ENCODE peak calls at places on chromosome 9, in ten cellular contexts. One of them, this sample, is unnamed.
A peak's percentile ranks its signal among the peaks of the same experiment; 100 is the strongest.

GRCh38 chr9:113886471-113886870 is 10.4 kb downstream of the ZNF618 start:
- DNase-seq in body of pancreas: no peak
- DNase-seq in heart right ventricle: no peak
- DNase-seq in Calu3: no peak
- DNase-seq in heart left ventricle: no peak
- DNase-seq in T-helper 2 cell treated with Interferon-gamma antibody and Interleukin-4, amounts not matched to agents 5 μg/mL and 100 μg/mL, for 36 hours: no peak
- DNase-seq in frontal cortex: no peak
- DNase-seq in iPS-NIHi11: no peak
- DNase-seq in kidney epithelial cell: no peak
- DNase-seq in neural crest cell: no peak
- DNase-seq in this sample: no peak

GRCh38 chr9:27426717-27427645 is 97.1 kb upstream of the IFNK start:
- DNase-seq in iPS-NIHi11: peak; percentile 32
- DNase-seq in heart right ventricle: no peak
- DNase-seq in neural crest cell: no peak
- DNase-seq in kidney epithelial cell: peak; percentile 89
- DNase-seq in frontal cortex: no peak
- DNase-seq in body of pancreas: no peak
- DNase-seq in heart left ventricle: no peak
- DNase-seq in Calu3: peak; percentile 44
- DNase-seq in T-helper 2 cell treated with Interferon-gamma antibody and Interleukin-4, amounts not matched to agents 5 μg/mL and 100 μg/mL, for 36 hours: no peak
- DNase-seq in this sample: peak; percentile 97

GRCh38 chr9:135330685-135331590 is 148.6 kb upstream of the PPP1R26 start:
- DNase-seq in heart right ventricle: no peak
- DNase-seq in T-helper 2 cell treated with Interferon-gamma antibody and Interleukin-4, amounts not matched to agents 5 μg/mL and 100 μg/mL, for 36 hours: no peak
- DNase-seq in frontal cortex: no peak
- DNase-seq in neural crest cell: peak; percentile 0
- DNase-seq in body of pancreas: peak; percentile 2
- DNase-seq in heart left ventricle: no peak
- DNase-seq in Calu3: no peak
- DNase-seq in kidney epithelial cell: no peak
- DNase-seq in iPS-NIHi11: no peak
- DNase-seq in this sample: no peak

GRCh38 chr9:79581794-79582193 is 10.0 kb downstream of the TLE4 start:
- DNase-seq in neural crest cell: no peak
- DNase-seq in T-helper 2 cell treated with Interferon-gamma antibody and Interleukin-4, amounts not matched to agents 5 μg/mL and 100 μg/mL, for 36 hours: peak; percentile 57
- DNase-seq in body of pancreas: no peak
- DNase-seq in heart left ventricle: no peak
- DNase-seq in heart right ventricle: no peak
- DNase-seq in Calu3: no peak
- DNase-seq in kidney epithelial cell: peak; percentile 59
- DNase-seq in frontal cortex: no peak
- DNase-seq in iPS-NIHi11: no peak
- DNase-seq in this sample: peak; percentile 82

GRCh38 chr9:8868632-8869031 is 1069.1 kb upstream of the DMAC1 start:
- DNase-seq in Calu3: no peak
- DNase-seq in heart right ventricle: no peak
- DNase-seq in frontal cortex: no peak
- DNase-seq in iPS-NIHi11: peak; percentile 14
- DNase-seq in body of pancreas: no peak
- DNase-seq in neural crest cell: no peak
- DNase-seq in T-helper 2 cell treated with Interferon-gamma antibody and Interleukin-4, amounts not matched to agents 5 μg/mL and 100 μg/mL, for 36 hours: no peak
- DNase-seq in heart left ventricle: no peak
- DNase-seq in kidney epithelial cell: peak; percentile 23
- DNase-seq in this sample: no peak

GRCh38 chr9:114016629-114017423 is 61.3 kb downstream of the AMBP start:
- DNase-seq in kidney epithelial cell: no peak
- DNase-seq in heart right ventricle: no peak
- DNase-seq in heart left ventricle: no peak
- DNase-seq in T-helper 2 cell treated with Interferon-gamma antibody and Interleukin-4, amounts not matched to agents 5 μg/mL and 100 μg/mL, for 36 hours: no peak
- DNase-seq in body of pancreas: peak; percentile 6
- DNase-seq in Calu3: no peak
- DNase-seq in iPS-NIHi11: no peak
- DNase-seq in neural crest cell: no peak
- DNase-seq in frontal cortex: no peak
- DNase-seq in this sample: no peak

GRCh38 chr9:112170235-112170634 is 4.9 kb downstream of the SUSD1 start:
- DNase-seq in kidney epithelial cell: no peak
- DNase-seq in heart right ventricle: no peak
- DNase-seq in T-helper 2 cell treated with Interferon-gamma antibody and Interleukin-4, amounts not matched to agents 5 μg/mL and 100 μg/mL, for 36 hours: no peak
- DNase-seq in heart left ventricle: no peak
- DNase-seq in frontal cortex: no peak
- DNase-seq in iPS-NIHi11: peak; percentile 48
- DNase-seq in neural crest cell: no peak
- DNase-seq in body of pancreas: peak; percentile 23
- DNase-seq in Calu3: peak; percentile 75
- DNase-seq in this sample: peak; percentile 93

GRCh38 chr9:75448281-75448680 is 360.0 kb downstream of the OSTF1 start:
- DNase-seq in neural crest cell: no peak
- DNase-seq in heart right ventricle: no peak
- DNase-seq in frontal cortex: no peak
- DNase-seq in Calu3: no peak
- DNase-seq in T-helper 2 cell treated with Interferon-gamma antibody and Interleukin-4, amounts not matched to agents 5 μg/mL and 100 μg/mL, for 36 hours: no peak
- DNase-seq in iPS-NIHi11: no peak
- DNase-seq in body of pancreas: no peak
- DNase-seq in kidney epithelial cell: no peak
- DNase-seq in heart left ventricle: no peak
- DNase-seq in this sample: no peak

GRCh38 chr9:36818965-36819870 is 214.8 kb downstream of the PAX5 start:
- DNase-seq in iPS-NIHi11: peak; percentile 58
- DNase-seq in T-helper 2 cell treated with Interferon-gamma antibody and Interleukin-4, amounts not matched to agents 5 μg/mL and 100 μg/mL, for 36 hours: no peak
- DNase-seq in Calu3: no peak
- DNase-seq in neural crest cell: peak; percentile 40
- DNase-seq in heart left ventricle: no peak
- DNase-seq in heart right ventricle: no peak
- DNase-seq in body of pancreas: no peak
- DNase-seq in frontal cortex: no peak
- DNase-seq in kidney epithelial cell: no peak
- DNase-seq in this sample: no peak

GRCh38 chr9:86513429-86513828 is 159.2 kb upstream of the TUT7 start:
- DNase-seq in iPS-NIHi11: no peak
- DNase-seq in kidney epithelial cell: no peak
- DNase-seq in heart right ventricle: no peak
- DNase-seq in frontal cortex: no peak
- DNase-seq in neural crest cell: no peak
- DNase-seq in Calu3: no peak
- DNase-seq in heart left ventricle: no peak
- DNase-seq in T-helper 2 cell treated with Interferon-gamma antibody and Interleukin-4, amounts not matched to agents 5 μg/mL and 100 μg/mL, for 36 hours: no peak
- DNase-seq in body of pancreas: no peak
- DNase-seq in this sample: no peak

GRCh38 chr9:121658166-121658565 is 6.7 kb downstream of the DAB2IP start:
- DNase-seq in body of pancreas: no peak
- DNase-seq in heart right ventricle: no peak
- DNase-seq in iPS-NIHi11: no peak
- DNase-seq in kidney epithelial cell: no peak
- DNase-seq in frontal cortex: no peak
- DNase-seq in Calu3: no peak
- DNase-seq in neural crest cell: no peak
- DNase-seq in heart left ventricle: peak; percentile 63
- DNase-seq in T-helper 2 cell treated with Interferon-gamma antibody and Interleukin-4, amounts not matched to agents 5 μg/mL and 100 μg/mL, for 36 hours: no peak
- DNase-seq in this sample: no peak

This sample was measured in bronchial epithelial cell.